ENCODE peak calls at places on chromosome 1, in four cellular contexts. G is HepG2, A is GM12878, S is transverse colon. M is an unnamed sample.
A peak's percentile ranks its signal among the peaks of the same experiment; 100 is the strongest.

GRCh38 chr1:29805122-29805895 is 569.0 kb downstream of the PTPRU start:
- DNase-seq in S (no peak), G (no peak), A (no peak), M (no peak)

GRCh38 chr1:113930499-113931161 is 1.5 kb downstream of the HIPK1 start:
- DNase-seq in G (peak; percentile 20), S (peak; percentile 41), A (no peak), M (no peak)

GRCh38 chr1:231971397-231972233 is 345.0 kb downstream of the DISC1 start:
- DNase-seq in G (no peak), A (no peak), S (no peak), M (no peak)

GRCh38 chr1:184483101-184483813 is 96.4 kb downstream of the C1orf21 start:
- DNase-seq in S (peak; percentile 38), A (no peak), G (no peak), M (peak; percentile 34)

GRCh38 chr1:18854331-18855025 is 5.0 kb downstream of the TAS1R2 start:
- DNase-seq in G (no peak), A (no peak), S (no peak), M (no peak)

GRCh38 chr1:119737040-119737682 is 25.4 kb downstream of the PHGDH start:
- DNase-seq in G (no peak), A (no peak), S (peak; percentile 39), M (no peak)

GRCh38 chr1:7491089-7491817 is 279.8 kb upstream of the VAMP3 start:
- DNase-seq in S (no peak), G (no peak), A (no peak), M (no peak)

GRCh38 chr1:2119886-2120285 is 69.7 kb downstream of the PRKCZ start:
- DNase-seq in G (no peak), S (no peak), A (no peak), M (no peak)

GRCh38 chr1:7755448-7755847 is 15.6 kb upstream of the VAMP3 start:
- DNase-seq in S (no peak), A (no peak), G (peak; percentile 34), M (no peak)

DNA sequence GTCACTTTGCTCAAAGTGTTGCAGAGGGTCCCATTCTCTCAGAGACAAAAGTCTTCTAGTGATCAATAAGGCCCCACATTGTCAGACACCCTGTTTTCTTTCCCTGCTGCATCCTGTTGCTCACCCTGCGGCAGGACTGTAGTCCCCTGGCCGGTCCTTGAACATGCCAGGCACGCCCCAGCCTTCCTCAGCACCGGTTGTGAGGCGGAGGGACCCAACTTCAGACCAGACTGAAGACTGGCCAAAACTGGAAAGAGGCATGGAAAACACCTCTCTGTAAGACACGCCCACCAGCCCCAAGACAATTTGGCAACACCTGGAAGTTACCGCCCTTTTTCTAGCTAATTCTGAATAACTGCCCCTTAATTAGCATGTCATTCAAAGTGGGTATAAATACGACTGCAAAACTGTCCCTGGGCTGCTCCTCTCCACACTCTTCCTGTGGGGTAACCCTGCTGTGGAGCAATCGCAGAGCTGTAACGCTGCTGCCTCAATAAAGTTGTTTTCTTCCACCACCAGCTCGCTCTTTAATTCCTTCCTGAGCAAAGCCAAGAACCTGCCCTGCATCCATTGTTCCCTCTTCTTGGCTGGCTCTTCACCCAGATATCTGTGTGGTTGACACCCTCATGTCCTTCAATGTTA is 23.8 kb downstream of the PLA2G2A start:
- DNase-seq in A (no peak), G (no peak), S (no peak), M (no peak)
- H3K27me3 ChIP-seq in A (no peaks in the 10 kb centered on the region), G (no peaks in the 10 kb centered on the region), S (peaks cover 2% of the 10 kb centered on the region), M (no peaks in the 10 kb centered on the region)

GRCh38 chr1:156949127-156949526 is 28.7 kb downstream of the LRRC71 start:
- DNase-seq in S (no peak), A (no peak), G (no peak), M (no peak)
- H3K36me3 ChIP-seq in S (no peaks in the 10 kb centered on the region), A (no peaks in the 10 kb centered on the region), G (peaks cover 73% of the 10 kb centered on the region), M (peaks cover 98% of the 10 kb centered on the region)

GRCh38 chr1:179025125-179025974 is at the start of gene FAM20B:
- DNase-seq in A (peak; percentile 59), S (peak; percentile 96), G (peak; percentile 84), M (peak; percentile 84)
- TF ChIP-seq EP300 in A (no peak), S (no peak), G (no peak), M (peak; percentile 30)

GRCh38 chr1:3132685-3133084 is 63.7 kb downstream of the PRDM16 start:
- DNase-seq in G (no peak), S (no peak), A (no peak), M (no peak)
- H3K27me3 ChIP-seq in G (peaks cover 7% of the 10 kb centered on the region), S (no peaks in the 10 kb centered on the region), A (no peaks in the 10 kb centered on the region), M (peaks cover 7% of the 10 kb centered on the region)

DNA sequence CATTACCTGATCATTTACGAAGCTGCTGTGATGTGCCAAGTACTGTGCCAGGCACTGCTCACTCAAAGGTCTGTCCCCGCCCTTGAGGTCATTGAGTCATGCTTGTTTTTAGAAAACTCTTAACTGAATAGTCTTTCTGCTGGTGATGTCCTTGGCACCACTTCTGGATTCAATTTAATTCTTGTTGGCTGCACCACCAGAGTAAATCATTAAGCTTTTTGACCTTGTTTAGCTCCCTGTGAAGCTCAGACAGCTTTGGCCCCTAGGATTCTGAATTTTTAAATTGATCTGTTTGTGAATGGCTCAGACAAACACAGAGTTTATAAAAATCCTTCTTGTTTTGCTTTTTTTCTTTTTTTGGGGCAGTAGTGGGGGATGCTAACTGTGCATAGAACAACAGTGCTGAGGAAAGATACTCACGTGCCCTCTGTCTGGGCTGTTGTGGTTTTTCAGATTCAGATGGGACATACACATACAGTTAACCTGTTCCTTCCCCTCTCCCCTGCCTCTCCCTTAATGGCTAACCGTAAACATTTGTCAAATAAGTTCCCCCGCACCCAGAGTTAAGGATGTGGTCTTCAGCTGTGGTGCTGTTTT is 67.6 kb downstream of the MTR start:
- DNase-seq in S (no peak), A (no peak), G (peak; percentile 95), M (no peak)
- H3K36me3 ChIP-seq in S (no peaks in the 10 kb centered on the region), A (peaks cover 36% of the 10 kb centered on the region), G (peaks cover 32% of the 10 kb centered on the region), M (no peaks in the 10 kb centered on the region)

GRCh38 chr1:15975805-15976680 is at the start of gene ZBTB17:
- DNase-seq in G (peak; percentile 85), S (peak; percentile 96), A (peak; percentile 79), M (peak; percentile 84)
- TF ChIP-seq EP300 in G (peak; percentile 22), S (no peak), A (no peak), M (peak; percentile 71)

M was measured in tibial nerve.